ENCODE peak calls at places on chromosomes 2 and 18, in eight cellular contexts. N is A549, U is neural progenitor cell, J is neuronal stem cell, E is GM12878, L is GM23338, K is H1, G is GM23248. V is an unnamed sample.

GRCh38 chr18:54531402-54532065 is 59.5 kb upstream of the DYNAP start:
- DNase-seq in G (no peak), N (no peak), K (peak; percentile 63), J (no peak), E (no peak), U (no peak), L (peak; percentile 89), V (no peak)

GRCh38 chr2:176461686-176462376 is 192.6 kb downstream of the MTX2 start:
- DNase-seq in U (no peak), L (no peak), N (no peak), G (peak; percentile 54), E (no peak), J (no peak), K (no peak), V (no peak)

GRCh38 chr2:31136732-31137131 is 1.5 kb downstream of the GALNT14 start:
- DNase-seq in K (no peak), J (no peak), G (no peak), E (no peak), N (no peak), U (no peak), L (no peak), V (no peak)

GRCh38 chr2:209830722-209831465 is 59.3 kb downstream of the UNC80 start:
- DNase-seq in L (no peak), U (no peak), K (no peak), G (no peak), N (no peak), J (no peak), E (no peak), V (no peak)

GRCh38 chr2:70861774-70862644 is 26.4 kb upstream of the CD207 start:
- DNase-seq in U (peak; percentile 91), G (peak; percentile 83), L (peak; percentile 90), J (peak; percentile 86), K (no peak), N (peak; percentile 92), E (no peak), V (peak; percentile 62)

GRCh38 chr18:39053569-39053968 is 1488.0 kb upstream of the CELF4 start:
- DNase-seq in K (no peak), N (no peak), E (no peak), J (no peak), U (peak; percentile 14), L (no peak), G (no peak), V (no peak)

GRCh38 chr2:7053650-7054262 is 136.5 kb downstream of the RNF144A start:
- DNase-seq in G (no peak), U (peak; percentile 55), J (no peak), E (no peak), N (no peak), L (no peak), K (no peak), V (no peak)

GRCh38 chr18:13611058-13611615 is 115.2 kb downstream of the FAM210A start:
- DNase-seq in E (no peak), K (no peak), L (peak; percentile 28), N (no peak), U (peak; percentile 51), J (peak; percentile 24), G (peak; percentile 66), V (peak; percentile 13)

GRCh38 chr18:25111382-25112070 is 240.4 kb downstream of the ZNF521 start:
- DNase-seq in G (no peak), N (no peak), J (peak; percentile 36), K (no peak), E (no peak), L (peak; percentile 23), U (peak; percentile 58), V (no peak)

GRCh38 chr2:123976249-123976648 is 48.8 kb upstream of the CNTNAP5 start:
- DNase-seq in U (no peak), J (no peak), N (no peak), K (no peak), G (no peak), L (no peak), E (no peak), V (no peak)

GRCh38 chr2:124034265-124034664 is 9.2 kb downstream of the CNTNAP5 start:
- DNase-seq in G (no peak), N (no peak), J (no peak), K (no peak), E (no peak), U (no peak), L (no peak), V (no peak)

GRCh38 chr18:56975276-56975675 is 171.6 kb upstream of the BOD1L2 start:
- DNase-seq in N (no peak), J (no peak), G (no peak), E (no peak), U (no peak), K (no peak), L (no peak), V (no peak)

GRCh38 chr2:240561325-240561971 is 1.3 kb downstream of the DUSP28 start:
- DNase-seq in J (no peak), E (peak; percentile 45), L (no peak), K (no peak), U (no peak), N (no peak), G (peak; percentile 83), V (peak; percentile 91)

GRCh38 chr2:240224676-240225075 is 84.2 kb upstream of the OTOS start:
- DNase-seq in U (no peak), K (no peak), J (no peak), L (no peak), E (no peak), N (no peak), G (peak; percentile 86), V (peak; percentile 84)

GRCh38 chr2:213545481-213545880 is 261.2 kb downstream of the SPAG16 start:
- DNase-seq in N (no peak), K (no peak), G (no peak), L (no peak), E (no peak), J (no peak), U (no peak), V (no peak)

GRCh38 chr2:113156278-113157107 is 17.3 kb upstream of the PSD4 start:
- DNase-seq in N (no peak), L (peak; percentile 44), J (no peak), G (no peak), U (no peak), K (no peak), E (no peak), V (no peak)

GRCh38 chr2:188984126-188984525 is 10.0 kb downstream of the COL3A1 start:
- DNase-seq in G (peak; percentile 88), E (no peak), K (no peak), L (peak; percentile 20), U (no peak), J (no peak), N (no peak), V (peak; percentile 71)

GRCh38 chr2:188984680-188985079 is 10.5 kb downstream of the COL3A1 start:
- DNase-seq in J (no peak), U (no peak), E (no peak), G (peak; percentile 92), N (no peak), L (no peak), K (no peak), V (peak; percentile 93)

GRCh38 chr2:188983427-188984101 is 9.4 kb downstream of the COL3A1 start:
- DNase-seq in U (peak; percentile 32), G (peak; percentile 84), N (no peak), E (no peak), L (peak; percentile 72), K (no peak), J (no peak), V (peak; percentile 78)

GRCh38 chr2:188986839-188987238 is 12.7 kb downstream of the COL3A1 start:
- DNase-seq in K (no peak), G (peak; percentile 72), J (no peak), N (no peak), L (no peak), U (no peak), E (no peak), V (peak; percentile 51)
- H3K4me2 ChIP-seq in K (no peak overlapping the region), G (peak overlapping the region; percentile 15), J (no peak overlapping the region), N (no peak overlapping the region), L (no peak overlapping the region), U (no peak overlapping the region), E (no peak overlapping the region), V (no peak overlapping the region)

DNA sequence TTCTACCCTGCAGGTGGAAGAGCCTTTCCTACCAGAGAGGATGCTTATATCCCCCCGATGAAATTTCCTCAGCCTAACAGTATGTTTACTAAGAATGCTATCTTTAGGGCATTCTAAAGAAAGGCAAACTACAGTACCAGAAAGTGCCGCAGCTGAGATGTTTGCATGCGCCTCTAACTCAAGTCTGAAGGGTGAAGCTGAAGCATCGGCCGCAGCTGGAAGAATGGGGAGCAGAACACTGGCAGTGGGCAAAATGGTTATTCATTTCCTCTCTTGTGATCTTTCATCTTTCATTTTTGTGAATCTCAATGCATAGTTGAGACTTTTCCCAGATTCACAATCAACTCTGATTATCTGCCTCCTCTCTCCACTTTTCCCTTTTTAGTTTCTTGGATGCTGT is 648.2 kb upstream of the ZEB2 start:
- DNase-seq in E (no peak), L (no peak), K (no peak), G (no peak), U (no peak), J (no peak), N (no peak), V (no peak)
- H3K4me3 ChIP-seq in E (no peak overlapping the region), L (no peak overlapping the region), K (no peak overlapping the region), G (no peak overlapping the region), U (no peak overlapping the region), J (no peak overlapping the region), N (no peak overlapping the region), V (no peak overlapping the region)

GRCh38 chr18:74546751-74547530 is 12.6 kb downstream of the CNDP1 start:
- DNase-seq in L (no peak), N (no peak), K (no peak), G (peak; percentile 88), E (no peak), U (no peak), J (no peak), V (peak; percentile 29)
- H3K4me2 ChIP-seq in L (no peak overlapping the region), N (no peak overlapping the region), K (no peak overlapping the region), G (peak overlapping the region; percentile 66), E (peak overlapping the region; percentile 30), U (no peak overlapping the region), J (no peak overlapping the region), V (peak overlapping the region; percentile 1)

GRCh38 chr2:215967590-215968373 is 45.6 kb downstream of the MREG start:
- DNase-seq in G (no peak), L (no peak), J (no peak), N (no peak), E (no peak), K (no peak), U (no peak), V (peak; percentile 25)

GRCh38 chr2:215966951-215967350 is 46.4 kb downstream of the MREG start:
- DNase-seq in J (no peak), U (no peak), K (no peak), L (no peak), E (no peak), G (no peak), N (no peak), V (peak; percentile 13)

GRCh38 chr2:215968499-215968898 is 44.9 kb downstream of the MREG start:
- DNase-seq in L (no peak), J (no peak), N (no peak), K (no peak), G (no peak), U (no peak), E (no peak), V (no peak)

GRCh38 chr2:215965532-215966152 is 47.7 kb downstream of the MREG start:
- DNase-seq in J (no peak), L (no peak), E (no peak), N (no peak), U (no peak), K (no peak), G (no peak), V (no peak)

DNA sequence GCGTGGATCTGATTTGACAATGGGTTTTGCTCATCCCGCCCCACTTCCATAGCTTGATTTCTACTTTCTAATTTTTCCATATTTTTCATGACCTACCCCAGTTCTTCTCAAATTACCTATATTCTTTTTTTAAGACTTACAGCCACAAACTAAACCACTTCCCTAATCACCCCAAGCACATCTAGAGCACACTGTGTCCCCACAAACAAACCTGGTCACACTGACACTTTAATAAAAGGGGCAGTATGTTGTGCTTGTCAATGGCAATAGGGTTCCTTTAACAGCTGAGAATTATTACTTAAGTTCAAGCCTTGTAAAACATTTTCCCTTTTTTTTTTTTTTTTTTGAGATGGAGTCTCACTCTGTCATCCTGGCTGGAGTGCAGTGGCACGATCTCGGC is 47.1 kb downstream of the MREG start:
- DNase-seq in K (no peak), U (no peak), G (no peak), E (no peak), N (no peak), J (no peak), L (no peak), V (no peak)
- H3K4me3 ChIP-seq in K (no peak overlapping the region), U (no peak overlapping the region), G (no peak overlapping the region), E (no peak overlapping the region), N (no peak overlapping the region), J (no peak overlapping the region), L (no peak overlapping the region), V (no peak overlapping the region)